ENCODE peak calls at places on chromosomes 13 and 19, in four cellular contexts. One of them, this sample, is unnamed.

GRCh38 chr13:51895906-51896888 is 34.4 kb downstream of the CCDC70 start:
- DNase-seq in PC-3: peak; percentile 57
- DNase-seq in endodermal cell: peak; percentile 90
- DNase-seq in K562: peak; percentile 51
- DNase-seq in this sample: peak; percentile 64

GRCh38 chr19:55579766-55580621 is 654 bp downstream of the ZNF579 start:
- DNase-seq in PC-3: peak; percentile 25
- DNase-seq in endodermal cell: peak; percentile 74
- DNase-seq in K562: peak; percentile 53
- DNase-seq in this sample: peak; percentile 28

GRCh38 chr19:5131866-5132561 is 163.1 kb downstream of the KDM4B start:
- DNase-seq in PC-3: peak; percentile 76
- DNase-seq in endodermal cell: no peak
- DNase-seq in K562: no peak
- DNase-seq in this sample: peak; percentile 51

GRCh38 chr13:32527151-32527550 is 11.4 kb downstream of the N4BP2L2 start:
- DNase-seq in PC-3: no peak
- DNase-seq in endodermal cell: no peak
- DNase-seq in K562: no peak
- DNase-seq in this sample: no peak

GRCh38 chr13:19984430-19985218 is 26.1 kb downstream of the ZMYM2 start:
- DNase-seq in PC-3: peak; percentile 55
- DNase-seq in endodermal cell: no peak
- DNase-seq in K562: peak; percentile 12
- DNase-seq in this sample: no peak

GRCh38 chr13:47256618-47257017 is 359.8 kb upstream of the HTR2A start:
- DNase-seq in PC-3: peak; percentile 89
- DNase-seq in endodermal cell: no peak
- DNase-seq in K562: no peak
- DNase-seq in this sample: no peak

GRCh38 chr13:23510979-23511735 is 59.1 kb upstream of the TNFRSF19 start:
- DNase-seq in PC-3: peak; percentile 50
- DNase-seq in endodermal cell: peak; percentile 53
- DNase-seq in K562: no peak
- DNase-seq in this sample: no peak

GRCh38 chr19:1987197-1988187 is 28.0 kb downstream of the BTBD2 start:
- DNase-seq in PC-3: no peak
- DNase-seq in endodermal cell: peak; percentile 68
- DNase-seq in K562: no peak
- DNase-seq in this sample: no peak

GRCh38 chr13:91135949-91136348 is 211.5 kb upstream of the MIR17HG start:
- DNase-seq in PC-3: no peak
- DNase-seq in endodermal cell: no peak
- DNase-seq in K562: no peak
- DNase-seq in this sample: no peak

GRCh38 chr13:80339841-80340642 is 884 bp downstream of the SPRY2 start:
- DNase-seq in PC-3: peak; percentile 30
- DNase-seq in endodermal cell: peak; percentile 71
- DNase-seq in K562: peak; percentile 12
- DNase-seq in this sample: peak; percentile 20

GRCh38 chr13:31310781-31311180 is 111.0 kb downstream of the B3GLCT start:
- DNase-seq in PC-3: no peak
- DNase-seq in endodermal cell: no peak
- DNase-seq in K562: no peak
- DNase-seq in this sample: no peak

GRCh38 chr13:44172411-44172810 is 201.2 kb upstream of the SERP2 start:
- DNase-seq in PC-3: peak; percentile 16
- DNase-seq in endodermal cell: no peak
- DNase-seq in K562: no peak
- DNase-seq in this sample: no peak

GRCh38 chr13:63124863-63125262 is 1709.2 kb upstream of the PCDH20 start:
- DNase-seq in PC-3: peak; percentile 36
- DNase-seq in endodermal cell: no peak
- DNase-seq in K562: no peak
- DNase-seq in this sample: no peak
- TF ChIP-seq CTCF in PC-3: peak; percentile 57
- TF ChIP-seq CTCF in endodermal cell: peak; percentile 85
- TF ChIP-seq CTCF in K562: no peak
- TF ChIP-seq CTCF in this sample: peak; percentile 34

DNA sequence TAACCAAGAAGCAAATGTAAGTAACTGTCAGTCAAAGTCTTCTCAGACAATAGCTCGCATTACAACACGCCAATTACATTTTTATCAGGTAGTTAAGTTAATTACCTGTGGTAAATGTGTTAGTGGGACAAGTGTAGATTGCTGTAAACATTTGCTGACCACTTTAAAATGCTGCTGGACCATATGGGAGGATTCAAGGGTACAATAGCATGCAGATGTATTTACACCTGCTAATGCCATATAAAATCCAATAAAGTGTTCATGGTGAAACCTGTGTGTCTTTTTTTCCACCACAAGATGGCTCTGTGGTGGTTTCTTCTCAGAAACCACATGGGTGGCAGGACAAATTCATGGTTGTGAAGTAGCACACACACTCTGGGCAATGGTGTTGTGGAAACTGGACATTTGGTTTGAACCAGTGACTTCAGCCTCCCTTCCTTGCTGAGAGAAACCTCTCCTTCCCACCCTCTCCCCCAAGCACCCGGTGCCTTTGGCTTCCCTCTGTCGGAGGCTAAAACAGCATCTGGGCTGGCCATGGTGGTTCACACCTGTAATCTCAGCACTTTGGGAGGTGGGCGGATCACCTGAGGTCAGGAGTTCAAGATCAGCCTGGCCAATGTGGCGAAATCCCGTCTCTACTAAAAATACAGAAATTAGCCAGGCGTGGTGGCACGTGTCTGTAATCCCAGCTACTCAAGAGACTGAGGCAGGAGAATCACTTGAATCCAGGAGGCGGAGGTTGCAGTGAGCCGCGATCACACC is 18.1 kb upstream of the GTF3A start:
- DNase-seq in PC-3: peak; percentile 62
- DNase-seq in endodermal cell: no peak
- DNase-seq in K562: peak; percentile 17
- DNase-seq in this sample: peak; percentile 44
- TF ChIP-seq CTCF in PC-3: peak; percentile 72
- TF ChIP-seq CTCF in endodermal cell: peak; percentile 72
- TF ChIP-seq CTCF in K562: peak; percentile 42
- TF ChIP-seq CTCF in this sample: peak; percentile 49

GRCh38 chr19:35086455-35086854 is 29.2 kb upstream of the FXYD3 start:
- DNase-seq in PC-3: no peak
- DNase-seq in endodermal cell: no peak
- DNase-seq in K562: no peak
- DNase-seq in this sample: no peak

GRCh38 chr19:35087393-35087792 is 28.2 kb upstream of the FXYD3 start:
- DNase-seq in PC-3: no peak
- DNase-seq in endodermal cell: no peak
- DNase-seq in K562: peak; percentile 84
- DNase-seq in this sample: no peak

GRCh38 chr19:35090160-35090794 is 25.3 kb upstream of the FXYD3 start:
- DNase-seq in PC-3: peak; percentile 75
- DNase-seq in endodermal cell: peak; percentile 84
- DNase-seq in K562: peak; percentile 84
- DNase-seq in this sample: peak; percentile 66

GRCh38 chr19:35089554-35089953 is 26.1 kb upstream of the FXYD3 start:
- DNase-seq in PC-3: no peak
- DNase-seq in endodermal cell: no peak
- DNase-seq in K562: no peak
- DNase-seq in this sample: no peak

GRCh38 chr19:35088514-35088913 is 27.1 kb upstream of the FXYD3 start:
- DNase-seq in PC-3: peak; percentile 55
- DNase-seq in endodermal cell: no peak
- DNase-seq in K562: no peak
- DNase-seq in this sample: no peak
- TF ChIP-seq CTCF in PC-3: no peak
- TF ChIP-seq CTCF in endodermal cell: no peak
- TF ChIP-seq CTCF in K562: no peak
- TF ChIP-seq CTCF in this sample: no peak

GRCh38 chr13:42769650-42770049 is 11.7 kb upstream of the FAM216B start:
- DNase-seq in PC-3: peak; percentile 30
- DNase-seq in endodermal cell: no peak
- DNase-seq in K562: no peak
- DNase-seq in this sample: no peak
- TF ChIP-seq CTCF in PC-3: peak; percentile 36
- TF ChIP-seq CTCF in endodermal cell: peak; percentile 38
- TF ChIP-seq CTCF in K562: no peak
- TF ChIP-seq CTCF in this sample: no peak

DNA sequence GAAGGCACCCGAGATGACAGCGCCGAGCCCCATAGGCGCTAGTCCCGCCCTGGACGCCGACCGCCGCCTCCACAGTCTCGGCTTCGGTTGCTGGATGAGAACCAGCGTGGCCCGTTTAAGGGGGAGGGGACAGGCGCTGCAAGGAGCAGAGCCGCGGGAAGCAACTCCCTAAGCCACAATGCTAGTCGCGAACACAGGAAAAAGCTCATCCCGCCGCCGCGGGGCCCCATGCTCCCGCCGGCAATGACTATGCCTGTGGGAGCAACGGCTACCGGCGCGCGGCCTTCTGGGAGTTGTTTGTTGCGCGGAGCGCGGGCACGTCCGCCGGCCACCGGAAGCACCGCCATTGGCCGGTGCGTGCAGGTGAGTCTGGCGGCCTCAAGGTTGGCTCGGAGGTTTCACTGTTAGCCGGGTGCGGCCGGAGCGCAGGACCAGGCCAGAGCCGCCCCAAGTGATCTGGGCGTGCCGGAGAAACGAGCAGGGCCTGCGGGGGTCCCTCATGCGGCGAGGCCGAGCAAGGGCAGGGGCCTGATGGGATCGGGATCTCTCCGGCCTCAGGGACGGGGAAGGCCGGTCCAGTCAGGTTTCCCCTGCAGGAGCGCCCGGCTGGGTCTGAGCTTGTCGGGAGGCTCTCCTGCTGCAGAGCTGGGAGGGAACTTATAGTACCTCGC is at the start of gene ZNF544:
- DNase-seq in PC-3: peak; percentile 80
- DNase-seq in endodermal cell: peak; percentile 95
- DNase-seq in K562: peak; percentile 80
- DNase-seq in this sample: peak; percentile 81
- TF ChIP-seq CTCF in PC-3: no peak
- TF ChIP-seq CTCF in endodermal cell: no peak
- TF ChIP-seq CTCF in K562: peak; percentile 29
- TF ChIP-seq CTCF in this sample: peak; percentile 64

GRCh38 chr19:44512326-44513298 is 12.3 kb upstream of the ZNF180 start:
- DNase-seq in PC-3: peak; percentile 66
- DNase-seq in endodermal cell: peak; percentile 94
- DNase-seq in K562: peak; percentile 78
- DNase-seq in this sample: peak; percentile 55

GRCh38 chr19:44515031-44515430 is 14.4 kb downstream of the CEACAM20 start:
- DNase-seq in PC-3: no peak
- DNase-seq in endodermal cell: no peak
- DNase-seq in K562: no peak
- DNase-seq in this sample: no peak

DNA sequence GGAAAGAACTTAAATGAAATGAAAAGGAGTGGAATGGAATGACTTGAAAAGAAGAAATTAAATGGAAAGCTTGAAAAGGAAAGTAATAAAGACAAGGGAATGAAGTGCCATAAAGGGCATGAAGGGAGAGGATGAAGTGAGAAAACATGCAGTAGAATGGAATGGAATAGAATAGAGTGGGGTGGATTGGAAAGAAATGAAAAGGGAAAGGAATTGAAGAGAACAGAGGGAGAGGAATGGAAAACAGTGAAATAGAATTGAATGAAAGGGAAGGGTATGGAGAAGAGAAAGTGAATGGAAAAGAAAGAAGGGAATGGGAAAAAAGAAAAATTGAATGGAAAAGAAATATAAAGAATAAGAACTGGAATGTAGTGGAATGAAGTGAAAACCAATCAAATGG is 9.2 kb upstream of the ZNF180 start:
- DNase-seq in PC-3: no peak
- DNase-seq in endodermal cell: no peak
- DNase-seq in K562: no peak
- DNase-seq in this sample: no peak
- TF ChIP-seq CTCF in PC-3: no peak
- TF ChIP-seq CTCF in endodermal cell: no peak
- TF ChIP-seq CTCF in K562: no peak
- TF ChIP-seq CTCF in this sample: peak; percentile 20

GRCh38 chr19:10551698-10552301 is 8.1 kb downstream of the ATG4D start:
- DNase-seq in PC-3: peak; percentile 73
- DNase-seq in endodermal cell: peak; percentile 62
- DNase-seq in K562: no peak
- DNase-seq in this sample: peak; percentile 73
- TF ChIP-seq CTCF in PC-3: peak; percentile 52
- TF ChIP-seq CTCF in endodermal cell: peak; percentile 41
- TF ChIP-seq CTCF in K562: peak; percentile 17
- TF ChIP-seq CTCF in this sample: no peak

This sample was measured in activated CD8-positive, alpha-beta T cell treated with anti-CD3 and anti-CD28 coated beads for 36 hours.